ENCODE peak calls at places on chromosomes 1 and 21, in ten cellular contexts. E, Q, P, I, S, U, D, X, N and M are unnamed samples.

GRCh38 chr1:227944066-227944930 is 3.4 kb downstream of the WNT9A start:
- DNase-seq in U (peak), E (no peak), Q (no peak), P (no peak), X (peak), D (no peak), N (no peak), S (no peak), I (no peak), M (no peak)

GRCh38 chr1:28370220-28371010 is 875 bp downstream of the PHACTR4 start:
- DNase-seq in P (peak), U (peak), X (no peak), S (peak), E (peak), N (no peak), Q (peak), I (no peak), D (no peak), M (peak)

GRCh38 chr1:107649023-107649422 is 316.0 kb downstream of the VAV3 start:
- DNase-seq in Q (peak), I (no peak), E (no peak), U (no peak), X (no peak), P (no peak), N (no peak), S (peak), D (no peak), M (no peak)

GRCh38 chr1:161772397-161772796 is 6.3 kb downstream of the ATF6 start:
- DNase-seq in E (no peak), Q (no peak), D (no peak), N (no peak), U (no peak), I (no peak), P (no peak), X (no peak), S (no peak), M (no peak)

GRCh38 chr1:167761400-167761799 is 39.6 kb downstream of the MPZL1 start:
- DNase-seq in X (no peak), E (no peak), S (no peak), D (no peak), I (no peak), P (no peak), Q (no peak), N (no peak), U (no peak), M (no peak)

GRCh38 chr1:232213928-232214327 is 416.0 kb downstream of the SIPA1L2 start:
- DNase-seq in N (no peak), P (no peak), Q (no peak), S (no peak), X (no peak), D (no peak), U (peak), I (no peak), E (no peak), M (no peak)

GRCh38 chr1:158177705-158178450 is 2.8 kb upstream of the CD1D start:
- DNase-seq in D (peak), X (peak), P (peak), S (peak), Q (peak), N (no peak), U (peak), E (peak), I (peak), M (peak)

GRCh38 chr1:34771573-34771972 is 9.4 kb upstream of the GJB3 start:
- DNase-seq in D (no peak), N (no peak), P (no peak), U (no peak), X (no peak), Q (no peak), S (no peak), E (no peak), I (no peak), M (no peak)

GRCh38 chr1:189524501-189524900 is 953.2 kb downstream of the BRINP3 start:
- DNase-seq in D (no peak), Q (no peak), S (peak), N (no peak), I (no peak), E (no peak), P (no peak), X (no peak), U (no peak), M (peak)

GRCh38 chr1:53771648-53772047 is 32.7 kb upstream of the GLIS1 start:
- DNase-seq in N (peak), Q (peak), P (no peak), U (no peak), X (no peak), D (no peak), I (no peak), S (peak), E (no peak), M (peak)

GRCh38 chr1:226643167-226643566 is 94.6 kb downstream of the STUM start:
- DNase-seq in I (no peak), S (peak), N (no peak), D (no peak), E (no peak), X (peak), Q (no peak), U (no peak), P (peak), M (peak)

GRCh38 chr21:37412603-37413360 is 46.2 kb downstream of the DYRK1A start:
- DNase-seq in I (no peak), P (no peak), U (no peak), E (no peak), X (no peak), Q (peak), S (peak), D (no peak), N (peak), M (no peak)

GRCh38 chr1:178189814-178190213 is 95.9 kb downstream of the RASAL2 start:
- DNase-seq in E (no peak), P (peak), S (peak), I (peak), D (no peak), U (no peak), N (no peak), X (no peak), Q (peak), M (peak)

GRCh38 chr1:20705356-20705755 is 12.5 kb downstream of the KIF17 start:
- DNase-seq in Q (peak), I (no peak), D (no peak), S (no peak), U (no peak), P (no peak), N (no peak), E (no peak), X (no peak), M (no peak)

GRCh38 chr1:247358920-247359319 is 27.3 kb upstream of the ZNF496 start:
- DNase-seq in U (no peak), D (no peak), Q (no peak), X (no peak), N (no peak), P (no peak), E (no peak), I (no peak), S (peak), M (peak)

GRCh38 chr1:26432793-26433192 is 672 bp downstream of the DHDDS start:
- DNase-seq in S (no peak), E (no peak), Q (no peak), N (no peak), I (no peak), U (no peak), D (no peak), P (no peak), X (no peak), M (no peak)

GRCh38 chr1:185349556-185349955 is 32.5 kb upstream of the IVNS1ABP start:
- DNase-seq in Q (no peak), S (no peak), X (no peak), U (no peak), E (no peak), I (no peak), N (no peak), D (no peak), P (no peak), M (no peak)

GRCh38 chr1:52542085-52542688 is 10.7 kb downstream of the TUT4 start:
- DNase-seq in U (no peak), S (no peak), D (no peak), P (peak), N (no peak), E (no peak), Q (no peak), I (no peak), X (no peak), M (no peak)

GRCh38 chr1:166974647-166975345 is 544 bp downstream of the ILDR2 start:
- DNase-seq in U (no peak), S (no peak), X (no peak), I (peak), D (no peak), P (peak), E (no peak), Q (no peak), N (no peak), M (no peak)

DNA sequence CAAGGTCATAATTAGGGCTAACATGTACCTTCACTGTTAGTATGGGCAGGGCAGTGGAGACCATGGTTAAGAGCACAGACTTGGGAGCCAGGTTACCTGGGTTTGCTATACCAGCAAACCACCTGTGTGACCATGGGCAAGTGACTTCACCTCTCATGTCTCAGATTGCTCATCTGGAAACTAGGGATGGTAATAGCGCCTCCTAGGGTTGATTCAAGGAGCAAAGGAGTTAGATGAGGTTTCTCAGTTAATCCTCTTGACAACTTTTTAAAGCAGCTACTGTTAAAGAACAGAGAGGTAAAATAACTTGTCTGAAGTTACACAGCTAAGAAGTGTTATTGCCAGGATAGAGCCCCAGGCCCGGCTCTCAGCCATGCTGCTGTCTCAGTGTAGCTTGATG is 790 bp upstream of the MATN1 start:
- DNase-seq in D (no peak), E (no peak), P (no peak), U (no peak), I (no peak), N (no peak), Q (no peak), S (no peak), X (no peak), M (no peak)
- TF ChIP-seq CTCF in D (no peak), E (peak), P (peak), U (no peak), I (peak), N (peak), Q (peak), S (peak), X (no peak), M (peak)

DNA sequence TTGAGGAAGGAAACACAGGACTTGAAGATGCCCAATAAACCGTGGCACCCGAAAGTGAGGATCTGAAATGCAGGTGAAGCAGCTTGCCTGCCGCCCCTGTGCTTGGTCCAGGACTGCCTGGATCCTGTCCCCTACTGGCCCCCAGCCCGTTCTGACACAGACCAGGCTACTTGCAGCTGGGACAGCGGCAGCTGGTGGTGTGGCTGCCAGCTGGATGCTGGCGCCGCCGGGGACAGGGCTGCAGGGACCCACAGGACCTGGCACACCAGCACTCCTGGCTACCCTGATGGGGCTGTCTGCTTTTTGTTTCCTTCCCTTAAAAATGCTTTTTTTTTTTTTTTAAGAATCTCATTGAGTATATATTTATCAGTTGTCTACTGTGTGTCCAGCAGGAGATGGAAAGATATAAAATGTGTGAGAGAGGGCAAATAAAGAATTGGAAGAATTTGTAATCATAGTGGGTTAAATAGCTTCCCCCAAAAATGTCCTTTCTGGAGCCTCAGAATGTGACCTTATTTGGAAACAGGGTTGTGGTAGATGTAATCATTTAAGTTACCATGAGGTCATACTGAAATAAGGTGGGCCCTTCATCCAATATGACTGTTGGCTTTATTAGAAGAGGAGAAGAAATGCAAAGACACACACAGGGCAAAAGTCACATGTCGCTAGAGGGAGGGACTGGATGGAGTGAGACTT is 165.6 kb downstream of the DSCAM start:
- DNase-seq in Q (no peak), E (no peak), D (no peak), P (no peak), X (peak), U (no peak), N (no peak), I (no peak), S (no peak), M (no peak)
- TF ChIP-seq CTCF in Q (no peak), E (no peak), D (no peak), P (no peak), X (no peak), U (no peak), N (no peak), I (no peak), S (no peak), M (no peak)

GRCh38 chr1:83857108-83857507 is 141.8 kb downstream of the TTLL7 start:
- DNase-seq in U (no peak), Q (peak), E (no peak), P (peak), I (no peak), X (no peak), D (no peak), N (peak), S (peak), M (peak)
- TF ChIP-seq CTCF in U (no peak), Q (peak), E (peak), P (peak), I (peak), X (peak), D (peak), N (peak), S (peak), M (no peak)

GRCh38 chr1:172408958-172409357 is 11.5 kb upstream of the C1orf105 start:
- DNase-seq in X (no peak), N (no peak), I (no peak), D (no peak), P (no peak), U (no peak), S (peak), Q (peak), E (no peak), M (no peak)

GRCh38 chr1:172411791-172412338 is 8.6 kb upstream of the C1orf105 start:
- DNase-seq in Q (no peak), X (no peak), D (no peak), E (no peak), I (no peak), N (no peak), S (no peak), P (no peak), U (no peak), M (peak)

GRCh38 chr1:172416482-172417035 is 3.9 kb upstream of the C1orf105 start:
- DNase-seq in E (no peak), P (no peak), S (no peak), U (no peak), Q (no peak), D (no peak), I (no peak), N (no peak), X (no peak), M (no peak)

GRCh38 chr1:172417552-172417951 is 2.9 kb upstream of the C1orf105 start:
- DNase-seq in E (no peak), D (no peak), I (no peak), U (no peak), P (no peak), X (no peak), N (no peak), S (no peak), Q (no peak), M (peak)

DNA sequence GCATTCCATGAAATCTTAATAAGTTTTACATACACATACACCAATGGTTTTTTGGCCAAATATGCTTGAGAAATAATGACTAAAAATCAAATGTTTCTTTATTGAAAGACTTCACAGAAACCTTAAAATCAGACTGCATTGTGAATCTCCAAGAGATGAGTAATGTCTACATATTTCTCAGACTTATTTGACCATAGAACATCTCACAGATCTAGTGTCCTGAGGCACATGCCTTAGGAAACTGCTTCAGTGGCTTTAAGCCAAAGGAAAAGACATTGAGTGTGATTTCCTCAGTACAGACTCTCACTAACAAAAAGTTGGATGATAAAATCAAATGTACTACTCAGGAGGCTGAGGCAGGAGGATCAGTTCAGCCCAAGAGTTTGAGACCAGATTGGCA is 6.2 kb upstream of the C1orf105 start:
- DNase-seq in N (no peak), U (no peak), I (no peak), E (no peak), X (no peak), S (peak), D (no peak), P (no peak), Q (peak), M (peak)
- TF ChIP-seq CTCF in N (no peak), U (no peak), I (no peak), E (no peak), X (no peak), S (no peak), D (no peak), P (no peak), Q (no peak), M (no peak)

GRCh38 chr1:210264521-210265380 is 32.2 kb downstream of the SERTAD4 start:
- DNase-seq in I (no peak), D (no peak), Q (peak), U (no peak), P (no peak), S (no peak), N (no peak), X (no peak), E (no peak), M (no peak)
- TF ChIP-seq CTCF in I (no peak), D (no peak), Q (peak), U (no peak), P (peak), S (no peak), N (peak), X (peak), E (peak), M (no peak)

GRCh38 chr21:17583898-17584297 is 28.8 kb downstream of the BTG3 start:
- DNase-seq in E (no peak), Q (no peak), N (no peak), X (no peak), U (no peak), I (no peak), S (no peak), D (no peak), P (no peak), M (no peak)
- TF ChIP-seq CTCF in E (no peak), Q (no peak), N (no peak), X (no peak), U (no peak), I (no peak), S (no peak), D (no peak), P (no peak), M (no peak)

DNA sequence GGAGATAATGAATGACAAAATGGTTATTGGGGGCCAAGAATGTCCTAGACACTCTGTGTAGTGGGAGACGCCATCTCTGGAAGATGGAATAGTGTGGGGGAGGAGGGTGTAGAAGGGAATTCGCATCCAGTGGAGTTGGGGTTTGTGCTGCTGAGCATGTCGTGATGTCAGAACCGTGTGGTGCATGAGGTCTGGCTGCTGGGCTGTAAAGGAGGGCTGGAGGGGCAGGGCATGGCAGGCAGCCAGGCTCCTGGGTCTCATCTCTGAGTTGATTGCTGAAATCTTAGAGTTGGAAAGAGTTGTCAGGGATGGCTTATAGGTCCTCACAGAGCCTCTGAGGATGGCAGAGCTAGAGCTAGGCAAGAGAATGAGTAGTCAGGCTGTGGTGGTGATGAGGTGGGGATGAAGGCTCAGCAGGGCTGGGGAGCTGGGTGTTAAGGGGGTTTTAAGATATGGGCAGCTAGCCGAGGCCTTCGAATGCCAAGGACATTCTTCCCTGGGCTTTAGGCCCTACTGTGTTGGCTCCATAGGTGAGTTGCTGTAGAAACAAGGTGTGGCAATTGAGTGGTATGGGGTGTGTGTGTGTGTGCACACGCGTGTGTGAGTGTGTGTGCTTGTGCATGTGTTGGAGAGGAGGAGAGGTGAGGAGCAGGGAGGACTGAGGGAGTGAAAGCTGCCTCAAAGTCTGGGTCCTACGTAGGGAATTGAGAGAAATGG is 1.9 kb downstream of the PPFIA4 start:
- DNase-seq in Q (no peak), X (no peak), S (no peak), D (no peak), N (no peak), U (no peak), I (no peak), P (no peak), E (no peak), M (no peak)
- TF ChIP-seq CTCF in Q (no peak), X (no peak), S (no peak), D (no peak), N (no peak), U (no peak), I (no peak), P (no peak), E (no peak), M (no peak)

GRCh38 chr1:91768786-91769697 is 116.9 kb downstream of the TGFBR3 start:
- DNase-seq in N (no peak), S (peak), I (no peak), Q (no peak), E (no peak), D (no peak), P (no peak), X (no peak), U (no peak), M (no peak)
- TF ChIP-seq CTCF in N (no peak), S (no peak), I (no peak), Q (no peak), E (no peak), D (no peak), P (no peak), X (no peak), U (no peak), M (no peak)

DNA sequence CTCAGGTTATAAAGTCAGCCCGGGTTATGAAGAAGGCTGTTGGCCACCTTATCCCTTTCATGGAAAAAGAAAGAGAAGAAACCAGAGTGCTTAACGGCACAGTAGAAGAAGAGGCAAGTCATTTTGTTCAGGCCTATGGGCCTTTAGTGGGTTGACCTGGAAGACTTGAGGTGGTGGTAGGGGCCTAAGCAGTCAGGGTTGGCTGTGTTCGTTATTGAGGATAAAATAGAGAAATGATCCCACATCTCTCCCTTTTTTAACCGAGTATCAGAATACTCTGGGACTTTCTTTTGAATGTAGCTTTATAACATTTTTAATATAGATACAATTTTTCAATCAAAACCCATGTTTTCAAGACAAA is 67.1 kb downstream of the MTR start:
- DNase-seq in X (no peak), D (no peak), Q (no peak), N (no peak), S (no peak), I (no peak), E (no peak), P (no peak), U (no peak), M (no peak)
- TF ChIP-seq CTCF in X (no peak), D (no peak), Q (no peak), N (no peak), S (no peak), I (no peak), E (no peak), P (no peak), U (no peak), M (no peak)